ENCODE peak calls at places on chromosomes 4 and X, in ten cellular contexts. A is HEK293T; Q is adrenal gland; N is head of caudate nucleus; H is stimulated activated CD4-positive, alpha-beta T cell treated with anti-CD3 and anti-CD28 coated beads, Interleukin-4, amount 100 ng/mL, for 4 hours; S is brain pericyte; T is ELF-1; V is memory B cell; E is ACHN; C is T-helper 9 cell. B is an unnamed sample.

GRCh38 chr4:44162538-44163270 is 285.9 kb downstream of the KCTD8 start:
- DNase-seq in A (no peak), Q (peak; percentile 26), N (no peak), H (no peak), S (no peak), T (no peak), V (no peak), E (no peak), C (no peak), B (no peak)

GRCh38 chr4:153428816-153429592 is 37.2 kb upstream of the TMEM131L start:
- DNase-seq in A (no peak), Q (no peak), N (no peak), H (no peak), S (no peak), T (no peak), V (no peak), E (no peak), C (no peak), B (no peak)

GRCh38 chrX:124223524-124223923 is 108.9 kb upstream of the TEX13D start:
- DNase-seq in A (peak; percentile 28), Q (no peak), N (no peak), H (no peak), S (no peak), T (peak; percentile 51), V (no peak), E (no peak), C (no peak), B (peak; percentile 45)

GRCh38 chrX:45009371-45010000 is 136.5 kb downstream of the KDM6A start:
- DNase-seq in A (no peak), Q (peak; percentile 81), N (no peak), H (no peak), S (no peak), T (no peak), V (no peak), E (no peak), C (no peak), B (no peak)

GRCh38 chr4:118557298-118557851 is 127.8 kb upstream of the METTL14 start:
- DNase-seq in A (no peak), Q (no peak), N (no peak), H (no peak), S (peak; percentile 4), T (no peak), V (no peak), E (peak; percentile 22), C (no peak), B (no peak)

GRCh38 chr4:75605928-75606327 is 24.4 kb downstream of the CDKL2 start:
- DNase-seq in A (no peak), Q (no peak), N (no peak), H (no peak), S (no peak), T (no peak), V (no peak), E (no peak), C (no peak), B (no peak)

GRCh38 chr4:125368684-125369083 is 53.9 kb downstream of the FAT4 start:
- DNase-seq in A (no peak), Q (no peak), N (no peak), H (no peak), S (peak; percentile 73), T (no peak), V (no peak), E (peak; percentile 46), C (no peak), B (no peak)

GRCh38 chr4:73068496-73069337 is 799 bp downstream of the COX18 start:
- DNase-seq in A (no peak), Q (no peak), N (no peak), H (no peak), S (peak; percentile 6), T (peak; percentile 54), V (no peak), E (peak; percentile 40), C (no peak), B (no peak)

GRCh38 chr4:173371292-173372192 is 788 bp downstream of the SAP30 start:
- DNase-seq in A (peak; percentile 49), Q (peak; percentile 79), N (peak; percentile 82), H (peak; percentile 40), S (peak; percentile 33), T (peak; percentile 87), V (peak; percentile 51), E (peak; percentile 73), C (peak; percentile 30), B (peak; percentile 46)

GRCh38 chr4:81723927-81724587 is 252.3 kb upstream of the RASGEF1B start:
- DNase-seq in A (no peak), Q (no peak), N (no peak), H (no peak), S (no peak), T (no peak), V (no peak), E (no peak), C (no peak), B (peak; percentile 7)

GRCh38 chrX:98071331-98071730 is 1187.6 kb downstream of the RPA4 start:
- DNase-seq in A (no peak), Q (no peak), N (no peak), H (no peak), S (no peak), T (peak; percentile 30), V (no peak), E (no peak), C (no peak), B (no peak)

GRCh38 chr4:182502074-182502473 is 258.9 kb downstream of the TENM3 start:
- DNase-seq in A (no peak), Q (no peak), N (no peak), H (no peak), S (no peak), T (no peak), V (no peak), E (no peak), C (no peak), B (no peak)

GRCh38 chr4:76435689-76436176 is 704 bp downstream of the SHROOM3 start:
- DNase-seq in A (no peak), Q (no peak), N (no peak), H (no peak), S (no peak), T (no peak), V (no peak), E (no peak), C (no peak), B (no peak)

GRCh38 chr4:181528570-181529184 is 714.5 kb upstream of the TENM3 start:
- DNase-seq in A (peak; percentile 55), Q (peak; percentile 67), N (peak; percentile 75), H (no peak), S (peak; percentile 38), T (peak; percentile 84), V (peak; percentile 13), E (peak; percentile 77), C (no peak), B (no peak)

GRCh38 chrX:70504772-70505450 is 60.3 kb downstream of the DLG3 start:
- DNase-seq in A (no peak), Q (no peak), N (no peak), H (no peak), S (no peak), T (no peak), V (no peak), E (no peak), C (no peak), B (no peak)

GRCh38 chr4:126267689-126268088 is 952.9 kb downstream of the FAT4 start:
- DNase-seq in A (no peak), Q (no peak), N (no peak), H (no peak), S (no peak), T (no peak), V (no peak), E (no peak), C (no peak), B (no peak)

GRCh38 chr4:97845758-97846157 is 297.5 kb downstream of the STPG2 start:
- DNase-seq in A (no peak), Q (no peak), N (no peak), H (no peak), S (no peak), T (no peak), V (no peak), E (no peak), C (no peak), B (no peak)

GRCh38 chr4:145302725-145303124 is 122.3 kb upstream of the OTUD4 start:
- DNase-seq in A (no peak), Q (no peak), N (no peak), H (no peak), S (no peak), T (no peak), V (no peak), E (no peak), C (no peak), B (no peak)

GRCh38 chrX:2325076-2325784 is 175.5 kb downstream of the DHRSX start:
- DNase-seq in A (peak; percentile 24), Q (peak; percentile 96), N (peak; percentile 89), H (no peak), S (peak; percentile 36), T (peak; percentile 95), V (peak; percentile 46), E (no peak), C (peak; percentile 53), B (peak; percentile 51)

GRCh38 chrX:28205905-28206304 is 224.7 kb upstream of the DCAF8L1 start:
- DNase-seq in A (peak; percentile 9), Q (no peak), N (no peak), H (no peak), S (no peak), T (peak; percentile 63), V (no peak), E (no peak), C (no peak), B (no peak)

GRCh38 chr4:61531188-61531587 is 331.1 kb downstream of the ADGRL3 start:
- DNase-seq in A (no peak), Q (no peak), N (no peak), H (no peak), S (no peak), T (no peak), V (no peak), E (no peak), C (no peak), B (no peak)

GRCh38 chr4:156654410-156654809 is 317.2 kb downstream of the PDGFC start:
- DNase-seq in A (no peak), Q (no peak), N (no peak), H (no peak), S (no peak), T (no peak), V (no peak), E (no peak), C (no peak), B (no peak)

GRCh38 chrX:40514376-40514775 is 66.4 kb upstream of the ATP6AP2 start:
- DNase-seq in A (no peak), Q (no peak), N (no peak), H (no peak), S (no peak), T (peak; percentile 23), V (no peak), E (no peak), C (no peak), B (no peak)

GRCh38 chrX:11792461-11793421 is 34.7 kb downstream of the MSL3 start:
- DNase-seq in A (no peak), Q (no peak), N (no peak), H (peak; percentile 46), S (no peak), T (no peak), V (no peak), E (no peak), C (peak; percentile 27), B (peak; percentile 45)

GRCh38 chr4:82776925-82777542 is 21.6 kb downstream of the SCD5 start:
- DNase-seq in A (no peak), Q (no peak), N (peak; percentile 1), H (no peak), S (no peak), T (no peak), V (no peak), E (no peak), C (no peak), B (no peak)

GRCh38 chr4:26858947-26859401 is 1.7 kb upstream of the STIM2 start:
- DNase-seq in A (no peak), Q (no peak), N (no peak), H (no peak), S (no peak), T (no peak), V (no peak), E (no peak), C (no peak), B (no peak)

GRCh38 chrX:19658030-19658429 is 142.7 kb upstream of the MAP3K15 start:
- DNase-seq in A (no peak), Q (no peak), N (no peak), H (no peak), S (no peak), T (no peak), V (no peak), E (no peak), C (no peak), B (no peak)

GRCh38 chr4:24003926-24004325 is 114.1 kb upstream of the PPARGC1A start:
- DNase-seq in A (no peak), Q (no peak), N (no peak), H (no peak), S (no peak), T (no peak), V (no peak), E (no peak), C (no peak), B (no peak)